ENCODE peak calls at places on chromosomes 11 and 22, in eight cellular contexts. One of them, this sample, is unnamed.
A peak's percentile ranks its signal among the peaks of the same experiment; 100 is the strongest.

GRCh38 chr11:116207781-116208180 is 565.0 kb downstream of the BUD13 start:
- DNase-seq in fibroblast of lung: no peak
- DNase-seq in tibial artery: no peak
- DNase-seq in HCT116: no peak
- DNase-seq in upper lobe of right lung: no peak
- DNase-seq in GM23338: no peak
- DNase-seq in IMR-90: no peak
- DNase-seq in PC-3: no peak
- DNase-seq in this sample: no peak

GRCh38 chr11:68012843-68013610 is 2.9 kb downstream of the ALDH3B1 start:
- DNase-seq in GM23338: no peak
- DNase-seq in IMR-90: peak; percentile 95
- DNase-seq in fibroblast of lung: peak; percentile 98
- DNase-seq in PC-3: peak; percentile 99
- DNase-seq in upper lobe of right lung: peak; percentile 87
- DNase-seq in tibial artery: peak; percentile 54
- DNase-seq in HCT116: peak; percentile 80
- DNase-seq in this sample: peak; percentile 77

GRCh38 chr22:32661296-32661695 is 140.2 kb upstream of the TIMP3 start:
- DNase-seq in fibroblast of lung: peak; percentile 96
- DNase-seq in HCT116: no peak
- DNase-seq in GM23338: no peak
- DNase-seq in IMR-90: peak; percentile 94
- DNase-seq in upper lobe of right lung: no peak
- DNase-seq in PC-3: no peak
- DNase-seq in tibial artery: peak; percentile 65
- DNase-seq in this sample: peak; percentile 52

GRCh38 chr22:29765905-29766631 is 739 bp downstream of the ZMAT5 start:
- DNase-seq in upper lobe of right lung: no peak
- DNase-seq in GM23338: no peak
- DNase-seq in tibial artery: no peak
- DNase-seq in IMR-90: no peak
- DNase-seq in PC-3: no peak
- DNase-seq in HCT116: no peak
- DNase-seq in fibroblast of lung: no peak
- DNase-seq in this sample: no peak

GRCh38 chr11:71251761-71252433 is 480 bp downstream of the SHANK2 start:
- DNase-seq in tibial artery: no peak
- DNase-seq in upper lobe of right lung: peak; percentile 77
- DNase-seq in GM23338: peak; percentile 79
- DNase-seq in HCT116: no peak
- DNase-seq in IMR-90: no peak
- DNase-seq in fibroblast of lung: no peak
- DNase-seq in PC-3: peak; percentile 59
- DNase-seq in this sample: no peak

GRCh38 chr22:27270818-27271510 is 530.6 kb downstream of the MN1 start:
- DNase-seq in PC-3: no peak
- DNase-seq in fibroblast of lung: peak; percentile 51
- DNase-seq in tibial artery: no peak
- DNase-seq in upper lobe of right lung: no peak
- DNase-seq in IMR-90: no peak
- DNase-seq in GM23338: no peak
- DNase-seq in HCT116: no peak
- DNase-seq in this sample: no peak

GRCh38 chr11:6647282-6647679 is 8.3 kb downstream of the DCHS1 start:
- DNase-seq in PC-3: no peak
- DNase-seq in fibroblast of lung: no peak
- DNase-seq in HCT116: no peak
- DNase-seq in tibial artery: no peak
- DNase-seq in GM23338: peak; percentile 43
- DNase-seq in IMR-90: peak; percentile 56
- DNase-seq in upper lobe of right lung: no peak
- DNase-seq in this sample: peak; percentile 53

GRCh38 chr11:112132737-112133136 is 31.2 kb downstream of the IL18 start:
- DNase-seq in fibroblast of lung: no peak
- DNase-seq in GM23338: peak; percentile 29
- DNase-seq in upper lobe of right lung: no peak
- DNase-seq in IMR-90: no peak
- DNase-seq in PC-3: no peak
- DNase-seq in tibial artery: no peak
- DNase-seq in HCT116: no peak
- DNase-seq in this sample: no peak

GRCh38 chr11:105033344-105033743 is 1.6 kb downstream of the CASP1 start:
- DNase-seq in HCT116: no peak
- DNase-seq in GM23338: no peak
- DNase-seq in upper lobe of right lung: no peak
- DNase-seq in tibial artery: no peak
- DNase-seq in fibroblast of lung: no peak
- DNase-seq in PC-3: no peak
- DNase-seq in IMR-90: no peak
- DNase-seq in this sample: no peak

GRCh38 chr11:72613977-72614376 is 60.2 kb downstream of the PDE2A start:
- DNase-seq in fibroblast of lung: no peak
- DNase-seq in tibial artery: peak; percentile 60
- DNase-seq in GM23338: no peak
- DNase-seq in upper lobe of right lung: peak; percentile 83
- DNase-seq in PC-3: no peak
- DNase-seq in HCT116: no peak
- DNase-seq in IMR-90: no peak
- DNase-seq in this sample: peak; percentile 86

GRCh38 chr11:95867105-95867504 is 56.8 kb downstream of the MTMR2 start:
- DNase-seq in fibroblast of lung: no peak
- DNase-seq in upper lobe of right lung: no peak
- DNase-seq in tibial artery: no peak
- DNase-seq in HCT116: no peak
- DNase-seq in GM23338: no peak
- DNase-seq in IMR-90: no peak
- DNase-seq in PC-3: no peak
- DNase-seq in this sample: no peak

GRCh38 chr11:82775736-82776346 is 42.2 kb upstream of the FAM181B start:
- DNase-seq in HCT116: peak; percentile 36
- DNase-seq in fibroblast of lung: peak; percentile 15
- DNase-seq in PC-3: peak; percentile 89
- DNase-seq in upper lobe of right lung: no peak
- DNase-seq in tibial artery: peak; percentile 21
- DNase-seq in GM23338: peak; percentile 81
- DNase-seq in IMR-90: peak; percentile 47
- DNase-seq in this sample: no peak

GRCh38 chr11:18309691-18310090 is 12.2 kb downstream of the HPS5 start:
- DNase-seq in HCT116: no peak
- DNase-seq in GM23338: no peak
- DNase-seq in fibroblast of lung: no peak
- DNase-seq in IMR-90: no peak
- DNase-seq in tibial artery: no peak
- DNase-seq in upper lobe of right lung: no peak
- DNase-seq in PC-3: no peak
- DNase-seq in this sample: no peak
- H3K36me3 ChIP-seq in HCT116: peaks cover 38% of the 10 kb centered on the region
- H3K36me3 ChIP-seq in GM23338: peaks cover 46% of the 10 kb centered on the region
- H3K36me3 ChIP-seq in fibroblast of lung: peaks cover 2% of the 10 kb centered on the region
- H3K36me3 ChIP-seq in IMR-90: peaks cover 20% of the 10 kb centered on the region
- H3K36me3 ChIP-seq in tibial artery: peaks cover 40% of the 10 kb centered on the region
- H3K36me3 ChIP-seq in upper lobe of right lung: peaks cover 65% of the 10 kb centered on the region
- H3K36me3 ChIP-seq in PC-3: peaks cover 5% of the 10 kb centered on the region
- H3K36me3 ChIP-seq in this sample: no peaks in the 10 kb centered on the region

GRCh38 chr11:66267379-66268209 is 845 bp upstream of the RAB1B start:
- DNase-seq in HCT116: peak; percentile 69
- DNase-seq in GM23338: peak; percentile 92
- DNase-seq in IMR-90: peak; percentile 79
- DNase-seq in tibial artery: peak; percentile 90
- DNase-seq in upper lobe of right lung: peak; percentile 93
- DNase-seq in fibroblast of lung: peak; percentile 83
- DNase-seq in PC-3: peak; percentile 81
- DNase-seq in this sample: peak; percentile 88
- TF ChIP-seq CTCF in HCT116: peak; percentile 16
- TF ChIP-seq CTCF in GM23338: no peak
- TF ChIP-seq CTCF in IMR-90: peak; percentile 18
- TF ChIP-seq CTCF in tibial artery: peak; percentile 40
- TF ChIP-seq CTCF in upper lobe of right lung: no peak
- TF ChIP-seq CTCF in fibroblast of lung: no peak
- TF ChIP-seq CTCF in PC-3: no peak
- TF ChIP-seq CTCF in this sample: no peak

DNA sequence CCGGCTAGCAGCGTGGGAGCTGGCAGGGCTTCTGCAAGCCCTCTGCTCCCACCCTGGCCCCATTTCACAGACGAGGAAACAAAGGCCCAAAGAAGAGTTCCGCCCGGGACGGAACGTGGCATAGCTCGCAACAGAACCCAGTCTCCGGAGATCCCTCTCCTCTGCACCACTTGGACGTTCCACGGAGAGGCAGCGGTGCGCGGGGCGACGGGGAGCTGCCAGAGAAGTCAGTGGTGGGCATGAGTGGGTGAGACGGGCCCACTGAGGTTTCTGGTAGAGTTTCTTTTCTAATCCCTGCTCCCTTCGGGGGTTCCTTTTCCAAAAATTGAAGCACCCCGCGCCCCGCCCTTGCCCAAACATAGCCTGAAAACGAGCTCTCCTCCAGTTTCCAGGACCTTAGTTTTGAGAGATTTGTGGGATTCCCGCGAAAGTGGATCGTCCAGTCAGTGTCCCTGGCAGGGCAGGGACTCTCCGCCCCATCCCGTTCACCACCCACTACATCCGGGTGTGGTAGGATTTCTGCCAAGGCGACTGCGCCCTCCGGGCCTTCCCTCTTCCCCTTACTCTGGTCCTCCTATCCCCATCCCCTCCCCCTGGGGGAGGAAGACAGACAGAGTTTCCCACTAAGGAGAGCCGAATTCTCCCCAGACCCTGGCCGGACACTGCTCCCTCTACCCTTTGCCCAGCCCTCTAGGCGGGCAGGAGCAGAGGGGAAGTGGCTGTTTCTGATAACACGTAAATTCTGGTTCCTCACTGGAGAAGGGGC is 764 bp upstream of the NECTIN1 start:
- DNase-seq in upper lobe of right lung: peak; percentile 79
- DNase-seq in HCT116: peak; percentile 32
- DNase-seq in tibial artery: peak; percentile 64
- DNase-seq in GM23338: peak; percentile 60
- DNase-seq in IMR-90: peak; percentile 39
- DNase-seq in PC-3: peak; percentile 80
- DNase-seq in fibroblast of lung: peak; percentile 61
- DNase-seq in this sample: peak; percentile 85
- H3K27ac ChIP-seq in upper lobe of right lung: peak overlapping the region; percentile 17
- H3K27ac ChIP-seq in HCT116: peak overlapping the region; percentile 85
- H3K27ac ChIP-seq in tibial artery: peak overlapping the region; percentile 80
- H3K27ac ChIP-seq in GM23338: no peak overlapping the region
- H3K27ac ChIP-seq in IMR-90: no peak overlapping the region
- H3K27ac ChIP-seq in PC-3: peak overlapping the region; percentile 30
- H3K27ac ChIP-seq in fibroblast of lung: no peak overlapping the region
- H3K27ac ChIP-seq in this sample: peak overlapping the region; percentile 78

DNA sequence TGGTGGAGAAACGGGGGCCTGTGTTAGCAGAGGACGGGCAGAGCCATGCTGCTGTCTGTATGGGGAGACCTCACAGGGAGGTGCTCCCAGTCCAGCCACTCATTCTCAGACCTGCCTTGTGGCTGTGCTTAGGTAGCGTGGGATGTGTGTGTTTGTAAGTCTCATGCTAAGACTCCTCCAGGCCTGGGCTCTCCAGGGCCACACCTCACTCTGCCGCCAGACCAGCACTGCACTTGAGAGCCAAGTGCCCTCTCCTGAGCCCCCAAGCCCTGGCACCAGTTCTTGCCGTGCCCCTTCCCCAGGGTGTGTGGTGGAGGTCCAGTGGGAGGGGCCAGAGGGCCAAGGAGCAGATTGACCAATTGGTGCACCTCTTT is 108.8 kb downstream of the BCR start:
- DNase-seq in upper lobe of right lung: no peak
- DNase-seq in PC-3: no peak
- DNase-seq in GM23338: no peak
- DNase-seq in tibial artery: no peak
- DNase-seq in IMR-90: no peak
- DNase-seq in HCT116: no peak
- DNase-seq in fibroblast of lung: no peak
- DNase-seq in this sample: no peak
- H3K36me3 ChIP-seq in upper lobe of right lung: peaks cover 69% of the 10 kb centered on the region
- H3K36me3 ChIP-seq in PC-3: peaks cover 10% of the 10 kb centered on the region
- H3K36me3 ChIP-seq in GM23338: peaks cover 24% of the 10 kb centered on the region
- H3K36me3 ChIP-seq in tibial artery: peaks cover 38% of the 10 kb centered on the region
- H3K36me3 ChIP-seq in IMR-90: peaks cover 50% of the 10 kb centered on the region
- H3K36me3 ChIP-seq in HCT116: peaks cover 29% of the 10 kb centered on the region
- H3K36me3 ChIP-seq in fibroblast of lung: peaks cover 13% of the 10 kb centered on the region
- H3K36me3 ChIP-seq in this sample: peaks cover 100% of the 10 kb centered on the region

DNA sequence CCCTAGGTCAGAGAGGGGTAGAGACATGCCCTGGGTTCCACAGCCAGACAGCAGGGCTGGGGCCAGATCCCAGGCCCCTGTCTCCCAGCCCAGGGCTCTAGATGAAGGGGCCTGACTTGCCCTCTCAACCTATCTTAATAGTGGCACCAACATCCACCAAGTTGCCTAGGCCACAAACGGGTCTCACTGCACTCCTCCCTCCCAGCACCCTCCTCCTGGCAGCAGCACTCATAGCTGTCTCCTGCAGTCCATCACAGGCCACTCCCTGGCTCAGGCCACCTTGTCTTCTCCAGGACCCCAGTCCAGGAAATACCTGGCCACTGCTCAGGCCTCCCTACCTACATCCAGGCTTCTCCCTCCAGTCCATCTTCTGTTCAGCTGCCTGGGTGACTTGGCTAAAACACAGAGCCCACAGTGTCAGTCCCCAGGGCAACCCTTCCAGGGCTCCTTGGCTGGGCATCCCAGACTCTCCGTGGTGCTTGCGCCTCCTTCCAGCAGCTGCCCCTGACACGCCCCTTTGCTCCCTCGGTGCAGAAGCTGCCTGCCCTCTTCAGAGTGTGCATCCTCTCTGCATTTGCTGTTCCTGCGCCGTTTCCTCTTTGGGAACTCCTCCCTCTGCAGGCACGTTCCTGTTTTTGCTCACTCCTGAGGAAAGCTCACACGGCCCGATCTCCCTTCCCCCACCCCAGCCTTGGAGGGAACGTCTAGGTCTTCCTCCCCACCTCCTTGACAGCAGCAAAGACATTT is 40.5 kb downstream of the LRRC32 start:
- DNase-seq in PC-3: no peak
- DNase-seq in fibroblast of lung: no peak
- DNase-seq in IMR-90: peak; percentile 18
- DNase-seq in GM23338: peak; percentile 37
- DNase-seq in HCT116: no peak
- DNase-seq in upper lobe of right lung: peak; percentile 74
- DNase-seq in tibial artery: peak; percentile 84
- DNase-seq in this sample: peak; percentile 88
- TF ChIP-seq CTCF in PC-3: no peak
- TF ChIP-seq CTCF in fibroblast of lung: no peak
- TF ChIP-seq CTCF in IMR-90: no peak
- TF ChIP-seq CTCF in GM23338: no peak
- TF ChIP-seq CTCF in HCT116: no peak
- TF ChIP-seq CTCF in upper lobe of right lung: no peak
- TF ChIP-seq CTCF in tibial artery: peak; percentile 16
- TF ChIP-seq CTCF in this sample: no peak

This sample was measured in left lung.